ENCODE peak calls at places on chromosomes 6 and 20, in four cellular contexts. T, B, H and I are unnamed samples.

GRCh38 chr6:72272958-72273357 is 348.9 kb upstream of the KCNQ5 start:
- DNase-seq in T (no peak), B (peak), H (no peak), I (no peak)

GRCh38 chr6:1560281-1561058 is 49.2 kb upstream of the FOXC1 start:
- DNase-seq in T (no peak), B (no peak), H (no peak), I (no peak)

GRCh38 chr6:25519856-25520255 is 132.2 kb upstream of the SCGN start:
- DNase-seq in T (no peak), B (no peak), H (no peak), I (no peak)

GRCh38 chr6:6591778-6592388 is 3.4 kb downstream of the LY86 start:
- DNase-seq in T (no peak), B (no peak), H (no peak), I (no peak)

GRCh38 chr6:154156135-154156948 is 117.3 kb downstream of the OPRM1 start:
- DNase-seq in T (no peak), B (peak), H (no peak), I (no peak)

GRCh38 chr6:67952948-67953347 is 682.1 kb upstream of the ADGRB3 start:
- DNase-seq in T (no peak), B (no peak), H (no peak), I (no peak)

GRCh38 chr20:58485326-58485725 is 29.9 kb downstream of the APCDD1L start:
- DNase-seq in T (no peak), B (no peak), H (no peak), I (no peak)

GRCh38 chr20:38447931-38448675 is 13.0 kb upstream of the SNHG17 start:
- DNase-seq in T (no peak), B (no peak), H (no peak), I (no peak)

GRCh38 chr20:18263723-18264122 is 24.6 kb upstream of the ZNF133 start:
- DNase-seq in T (no peak), B (no peak), H (no peak), I (no peak)

GRCh38 chr20:25863536-25864325 is 167.1 kb upstream of the ZNF337 start:
- DNase-seq in T (no peak), B (no peak), H (no peak), I (no peak)
- TF ChIP-seq CTCF in T (no peak), B (no peak), H (no peak), I (no peak)

DNA sequence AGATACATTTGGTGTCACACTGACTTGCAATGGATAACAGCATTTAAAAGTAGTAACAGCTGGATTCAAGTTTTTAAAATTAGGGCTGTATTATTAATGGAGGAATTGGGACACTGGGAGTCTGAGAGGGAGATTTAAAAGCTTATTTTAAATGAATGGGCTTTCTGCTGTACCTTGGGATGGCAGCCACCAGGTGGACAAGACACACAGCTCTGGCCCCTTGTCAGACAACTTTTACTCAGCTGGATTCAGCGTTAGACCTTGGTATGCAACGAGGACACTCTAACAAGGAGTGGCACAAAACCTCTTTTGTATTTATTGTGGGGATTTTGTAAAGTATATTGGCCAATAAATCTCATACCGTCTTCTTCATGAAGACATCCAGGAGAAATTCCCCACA is 105.8 kb downstream of the LCA5 start:
- DNase-seq in T (no peak), B (no peak), H (no peak), I (no peak)
- TF ChIP-seq CTCF in T (peak), B (peak), H (peak), I (peak)

GRCh38 chr20:60249436-60249835 is 291.2 kb downstream of the CDH26 start:
- DNase-seq in T (no peak), B (peak), H (no peak), I (no peak)
- TF ChIP-seq CTCF in T (no peak), B (no peak), H (no peak), I (no peak)

DNA sequence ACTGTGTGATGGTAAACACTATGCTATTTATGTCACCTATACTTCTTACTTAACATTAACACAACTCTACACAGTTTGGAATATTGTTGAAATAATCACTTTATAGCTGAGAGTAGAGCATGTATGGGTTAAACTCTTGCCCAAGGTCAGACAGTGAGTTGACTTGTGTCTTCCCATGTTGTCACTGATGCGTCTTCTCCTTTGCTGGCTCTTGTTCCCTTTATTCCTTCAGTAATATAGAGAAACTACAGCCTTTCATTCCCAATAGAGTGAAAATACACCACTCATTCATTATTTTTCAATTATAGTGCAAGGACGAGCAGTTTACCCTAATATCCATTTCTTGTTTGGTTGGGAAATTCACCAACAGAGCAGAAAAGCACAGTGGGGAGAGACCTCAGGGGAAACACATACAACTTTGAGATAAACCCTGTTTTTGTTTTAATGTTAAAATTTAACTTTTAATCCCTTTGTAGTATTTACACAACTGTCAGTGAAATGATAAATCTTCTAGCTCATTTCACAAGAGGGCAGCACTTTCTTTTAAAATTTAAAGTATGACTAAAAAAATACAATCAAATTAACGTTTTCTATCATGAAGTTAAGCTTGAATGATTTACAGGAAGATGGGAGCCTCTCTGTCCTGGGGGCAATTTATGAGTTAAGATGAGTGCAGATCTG is 363.0 kb downstream of the UTRN start:
- DNase-seq in T (no peak), B (no peak), H (no peak), I (no peak)
- TF ChIP-seq CTCF in T (no peak), B (peak), H (no peak), I (no peak)

GRCh38 chr6:19270616-19271015 is 566.6 kb upstream of the ID4 start:
- DNase-seq in T (no peak), B (no peak), H (no peak), I (no peak)
- TF ChIP-seq CTCF in T (no peak), B (no peak), H (no peak), I (no peak)

GRCh38 chr6:163707385-163708355 is 293.2 kb downstream of the QKI start:
- DNase-seq in T (no peak), B (no peak), H (no peak), I (no peak)
- TF ChIP-seq CTCF in T (no peak), B (no peak), H (no peak), I (no peak)

GRCh38 chr6:15061908-15062307 is 184.0 kb upstream of the JARID2 start:
- DNase-seq in T (no peak), B (no peak), H (no peak), I (no peak)

GRCh38 chr6:15062311-15063252 is 183.3 kb upstream of the JARID2 start:
- DNase-seq in T (no peak), B (peak), H (no peak), I (no peak)

GRCh38 chr6:15063253-15063853 is 182.5 kb upstream of the JARID2 start:
- DNase-seq in T (no peak), B (peak), H (no peak), I (no peak)

GRCh38 chr6:15061176-15061575 is 184.7 kb upstream of the JARID2 start:
- DNase-seq in T (no peak), B (no peak), H (no peak), I (no peak)

DNA sequence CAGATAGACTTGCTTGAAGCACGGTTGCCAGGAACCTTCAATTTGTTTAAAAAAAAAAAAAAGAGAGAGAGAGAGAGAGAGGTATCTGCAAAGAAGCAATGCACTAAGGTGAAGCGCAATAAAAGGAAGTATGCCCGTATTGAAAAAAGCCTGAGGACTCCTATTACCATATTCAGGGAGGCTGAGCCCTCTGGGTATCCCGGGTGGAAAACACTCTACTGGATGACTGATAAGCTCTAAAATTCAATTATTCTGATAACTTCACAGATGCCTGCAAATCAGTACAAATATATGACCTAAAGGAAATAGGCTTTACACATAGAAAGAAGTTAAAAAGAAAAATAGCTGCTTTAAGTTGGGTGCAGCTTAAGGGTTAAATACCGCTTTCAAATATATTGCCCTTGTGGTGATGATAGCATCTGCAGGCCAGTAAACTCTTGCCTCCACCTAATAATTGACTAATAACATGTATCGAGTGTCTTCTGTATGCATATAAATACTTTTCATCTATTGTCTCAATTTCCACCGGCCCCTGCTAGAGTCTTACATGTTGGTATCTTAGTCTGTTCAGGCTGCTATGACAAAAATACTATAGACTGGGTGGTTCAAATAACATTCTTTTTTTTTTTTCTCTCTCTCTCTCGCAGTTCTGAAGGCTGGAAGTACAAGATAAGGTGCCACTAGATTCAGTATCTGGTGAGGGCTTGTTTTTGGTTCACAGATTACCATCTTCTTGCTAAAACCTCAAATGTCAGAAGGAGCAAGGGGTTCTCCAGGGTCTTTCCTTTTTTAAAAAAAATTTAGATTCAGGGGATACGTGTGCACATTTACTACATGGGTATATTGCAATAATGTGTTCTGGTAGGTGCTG is 187.4 kb upstream of the JARID2 start:
- DNase-seq in T (no peak), B (no peak), H (no peak), I (no peak)
- TF ChIP-seq CTCF in T (no peak), B (no peak), H (no peak), I (peak)

GRCh38 chr6:17565399-17565798 is 34.7 kb upstream of the FAM8A1 start:
- DNase-seq in T (no peak), B (no peak), H (no peak), I (no peak)
- TF ChIP-seq CTCF in T (no peak), B (no peak), H (no peak), I (no peak)

DNA sequence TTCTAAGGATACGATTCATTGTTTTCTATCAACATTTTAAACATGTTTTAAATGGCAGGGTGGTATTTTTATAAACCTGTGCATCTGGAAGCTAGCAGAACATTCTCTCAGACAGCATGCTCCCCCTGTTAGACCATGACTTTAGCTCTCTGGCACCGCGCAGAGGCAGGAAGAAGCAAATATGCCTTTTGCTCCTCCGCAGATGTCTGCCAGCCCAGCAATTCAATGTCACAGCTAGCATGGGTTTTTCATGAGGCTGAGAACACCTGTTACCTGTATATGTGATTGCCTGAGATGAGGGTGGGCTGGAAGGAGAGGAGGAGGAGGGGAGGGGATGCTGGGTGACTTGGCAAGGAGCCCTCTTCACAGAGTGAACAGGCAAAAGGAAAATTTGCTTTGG is 6.7 kb downstream of the MTCH1 start:
- DNase-seq in T (no peak), B (peak), H (no peak), I (no peak)
- TF ChIP-seq CTCF in T (no peak), B (peak), H (peak), I (peak)

DNA sequence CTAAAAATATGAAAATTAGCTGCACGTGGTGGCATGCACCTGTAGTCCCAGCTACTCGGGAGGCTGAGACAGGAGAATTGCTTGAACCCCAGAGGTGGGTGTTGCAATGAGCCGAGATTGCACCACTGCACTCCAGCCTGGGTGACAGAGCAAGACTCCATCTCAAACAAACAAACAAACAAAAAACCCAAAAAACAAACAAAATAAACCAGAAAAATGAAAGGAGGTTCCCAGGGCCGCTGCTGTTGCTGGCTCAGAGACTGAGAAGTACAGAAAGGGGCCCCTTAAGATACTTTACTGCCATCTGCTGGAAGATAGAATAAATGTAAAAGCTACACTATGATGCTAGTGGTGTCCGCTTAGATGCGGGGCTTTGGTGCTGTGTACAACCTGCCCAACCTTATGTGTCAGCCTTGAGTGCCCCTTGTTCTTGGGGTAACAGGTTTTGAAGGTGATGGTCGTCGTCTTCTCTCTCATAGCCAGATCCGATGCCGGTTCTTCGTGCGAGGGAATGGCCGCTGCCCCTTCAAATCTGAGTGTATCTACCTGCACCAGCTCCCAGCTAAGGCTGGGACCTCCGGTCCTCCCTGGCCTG is 2.8 kb upstream of the FANCE start:
- DNase-seq in T (no peak), B (no peak), H (no peak), I (no peak)
- TF ChIP-seq CTCF in T (peak), B (peak), H (peak), I (peak)